ENCODE peak calls at places on chromosomes 3 and 15, in six cellular contexts. O is CD4-positive, alpha-beta memory T cell; B is Peyer's patch; T is BE2C; J is GM23248; F is CD8-positive, alpha-beta T cell. N is an unnamed sample.

GRCh38 chr15:29853211-29853987 is 31.1 kb upstream of the TJP1 start:
- DNase-seq in T (no peak), B (no peak), O (no peak), F (no peak), J (no peak), N (no peak)

GRCh38 chr3:40779039-40779438 is 254.3 kb downstream of the ZNF621 start:
- DNase-seq in J (no peak), F (no peak), T (no peak), B (no peak), O (no peak), N (no peak)

GRCh38 chr15:42154576-42155355 is 1.7 kb downstream of the PLA2G4F start:
- DNase-seq in J (no peak), F (no peak), B (no peak), T (no peak), O (no peak), N (no peak)

GRCh38 chr3:188266581-188267274 is 112.8 kb downstream of the LPP start:
- DNase-seq in O (no peak), F (no peak), T (no peak), J (peak; percentile 86), B (no peak), N (no peak)

GRCh38 chr15:88574062-88574461 is 27.6 kb upstream of the DET1 start:
- DNase-seq in J (no peak), F (no peak), B (no peak), O (no peak), T (no peak), N (no peak)

GRCh38 chr15:70503798-70504304 is 259.5 kb downstream of the UACA start:
- DNase-seq in F (no peak), J (no peak), O (no peak), B (no peak), T (no peak), N (no peak)

GRCh38 chr15:86526938-86527735 is 447.5 kb downstream of the AGBL1 start:
- DNase-seq in O (no peak), J (no peak), B (no peak), F (no peak), T (no peak), N (no peak)

GRCh38 chr3:194136519-194137313 is 768 bp downstream of the HES1 start:
- DNase-seq in B (peak; percentile 31), J (peak; percentile 89), O (peak; percentile 33), T (peak; percentile 61), F (peak; percentile 42), N (no peak)

GRCh38 chr3:15273214-15273613 is 59.2 kb downstream of the SH3BP5 start:
- DNase-seq in O (no peak), T (no peak), F (no peak), J (no peak), B (peak; percentile 16), N (no peak)

GRCh38 chr15:90059208-90059985 is 42.9 kb downstream of the IDH2 start:
- DNase-seq in B (peak; percentile 91), F (peak; percentile 60), J (no peak), O (peak; percentile 75), T (no peak), N (no peak)

GRCh38 chr3:185322111-185322510 is 40.8 kb upstream of the MAP3K13 start:
- DNase-seq in O (no peak), T (no peak), J (no peak), B (no peak), F (no peak), N (no peak)

GRCh38 chr3:94106268-94106667 is 43.4 kb downstream of the NSUN3 start:
- DNase-seq in T (no peak), O (no peak), F (no peak), J (no peak), B (no peak), N (no peak)

GRCh38 chr3:95705786-95706418 is 1108.5 kb upstream of the EPHA6 start:
- DNase-seq in F (no peak), B (no peak), O (peak; percentile 28), J (no peak), T (no peak), N (no peak)

GRCh38 chr3:55434789-55435188 is 52.3 kb downstream of the WNT5A start:
- DNase-seq in O (no peak), J (peak; percentile 36), F (no peak), T (no peak), B (no peak), N (peak; percentile 13)

GRCh38 chr3:4750306-4751056 is 228.8 kb upstream of the BHLHE40 start:
- DNase-seq in O (peak; percentile 77), J (peak; percentile 62), T (no peak), F (peak; percentile 34), B (no peak), N (no peak)

GRCh38 chr15:70892002-70892911 is at the start of the genes LRRC49 and THAP10:
- DNase-seq in J (peak; percentile 96), F (no peak), O (peak; percentile 42), B (peak; percentile 53), T (peak; percentile 91), N (peak; percentile 85)

DNA sequence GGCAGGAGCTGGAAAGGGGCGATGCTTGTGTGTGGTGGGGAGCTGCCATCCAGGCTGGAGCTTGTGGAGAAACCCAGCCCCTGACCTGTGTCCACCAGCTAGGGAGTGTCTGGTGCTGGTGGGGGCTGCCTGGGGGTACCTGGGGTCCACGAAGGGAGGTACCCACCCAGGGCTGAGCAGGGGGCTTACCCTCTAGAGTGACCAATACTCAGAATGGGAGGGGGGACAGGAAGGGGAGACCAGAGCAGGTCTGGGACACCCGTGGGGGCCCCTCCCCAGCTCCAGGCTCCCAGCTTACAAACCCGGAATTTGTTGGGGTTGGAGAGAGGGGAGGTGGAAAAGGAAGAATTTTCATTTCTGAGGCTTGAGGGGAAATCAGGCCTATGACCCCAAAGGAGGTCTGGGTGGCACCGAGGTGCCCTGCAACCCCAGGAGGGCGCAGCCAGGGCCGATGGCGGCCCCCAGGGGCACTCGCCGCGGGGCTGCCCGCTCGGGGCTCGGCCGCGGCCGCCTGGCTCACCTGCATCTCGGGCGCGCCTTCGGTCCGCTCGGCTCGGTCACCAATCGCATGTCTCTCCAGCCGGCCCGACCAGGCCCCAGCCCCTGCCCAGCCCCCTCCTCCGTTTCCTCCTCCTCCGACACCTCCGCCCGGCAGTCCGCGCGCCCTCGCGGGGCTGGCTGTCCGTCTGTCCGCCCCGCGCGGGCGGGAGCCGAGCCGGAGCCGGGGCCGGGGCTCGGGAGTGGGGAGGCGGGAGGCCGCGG is 741 bp downstream of the LINGO1 start:
- DNase-seq in O (no peak), F (no peak), T (peak; percentile 41), J (no peak), B (no peak), N (no peak)
- H3K27me3 ChIP-seq in O (peaks cover 13% of the 10 kb centered on the region), F (peaks cover 17% of the 10 kb centered on the region), T (peaks cover 21% of the 10 kb centered on the region), J (peaks cover 45% of the 10 kb centered on the region), B (peaks cover 18% of the 10 kb centered on the region), N (no peaks in the 10 kb centered on the region)

GRCh38 chr15:20341901-20342605 is 199.5 kb downstream of the GOLGA6L6 start:
- DNase-seq in J (no peak), T (peak; percentile 47), F (peak; percentile 35), B (peak; percentile 79), O (peak; percentile 51), N (no peak)

GRCh38 chr15:20348291-20348899 is 193.2 kb downstream of the GOLGA6L6 start:
- DNase-seq in T (no peak), F (no peak), J (no peak), O (no peak), B (no peak), N (no peak)

GRCh38 chr15:20346082-20346805 is 195.4 kb downstream of the GOLGA6L6 start:
- DNase-seq in B (peak; percentile 15), T (no peak), J (no peak), F (no peak), O (no peak), N (no peak)

GRCh38 chr15:20345401-20345958 is 196.1 kb downstream of the GOLGA6L6 start:
- DNase-seq in F (no peak), B (peak; percentile 15), O (no peak), J (no peak), T (no peak), N (no peak)

DNA sequence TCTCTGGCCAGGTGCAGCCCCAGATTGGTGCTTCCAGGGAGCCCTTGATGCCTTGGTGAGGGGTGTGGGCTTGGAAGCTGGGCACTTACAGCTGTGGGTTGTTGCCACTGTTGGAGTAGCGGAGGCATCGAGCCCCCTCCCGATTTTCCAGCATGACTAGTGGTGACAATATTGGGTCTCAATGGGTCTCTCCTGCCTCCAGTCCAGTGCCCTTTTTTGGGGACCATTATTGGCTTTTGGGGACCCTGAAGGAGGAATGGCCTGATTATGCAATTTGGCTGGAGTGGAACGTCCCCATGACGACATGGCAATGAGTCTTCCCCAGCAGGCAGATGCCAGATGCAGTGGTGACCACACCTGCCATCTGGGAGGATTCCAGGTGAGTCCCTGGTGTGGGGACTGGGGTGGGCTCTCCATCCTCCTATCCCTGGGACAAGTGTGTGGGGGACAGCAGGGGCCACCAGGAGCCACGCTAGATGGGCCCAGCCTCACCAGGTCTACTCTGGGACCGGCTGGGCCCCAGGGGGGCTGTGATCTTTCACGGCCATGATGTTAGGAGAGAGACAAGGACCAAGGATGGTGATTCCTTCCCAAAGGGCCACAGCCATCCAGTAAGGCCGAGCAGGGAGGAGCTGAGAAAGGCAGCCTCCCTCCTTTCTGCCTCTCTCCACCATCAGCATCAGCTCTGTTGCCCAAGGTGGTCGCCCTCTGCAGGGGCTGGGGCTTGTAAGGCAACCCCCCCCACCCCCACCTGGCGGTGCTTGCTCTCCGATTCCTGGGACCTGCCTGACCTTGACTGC is 196.8 kb downstream of the GOLGA6L6 start:
- DNase-seq in J (no peak), O (no peak), F (no peak), B (no peak), T (no peak), N (no peak)
- H3K9me3 ChIP-seq in J (no peaks in the 10 kb centered on the region), O (no peaks in the 10 kb centered on the region), F (no peaks in the 10 kb centered on the region), B (peaks cover 4% of the 10 kb centered on the region), T (peaks cover 8% of the 10 kb centered on the region), N (peaks cover 48% of the 10 kb centered on the region)

DNA sequence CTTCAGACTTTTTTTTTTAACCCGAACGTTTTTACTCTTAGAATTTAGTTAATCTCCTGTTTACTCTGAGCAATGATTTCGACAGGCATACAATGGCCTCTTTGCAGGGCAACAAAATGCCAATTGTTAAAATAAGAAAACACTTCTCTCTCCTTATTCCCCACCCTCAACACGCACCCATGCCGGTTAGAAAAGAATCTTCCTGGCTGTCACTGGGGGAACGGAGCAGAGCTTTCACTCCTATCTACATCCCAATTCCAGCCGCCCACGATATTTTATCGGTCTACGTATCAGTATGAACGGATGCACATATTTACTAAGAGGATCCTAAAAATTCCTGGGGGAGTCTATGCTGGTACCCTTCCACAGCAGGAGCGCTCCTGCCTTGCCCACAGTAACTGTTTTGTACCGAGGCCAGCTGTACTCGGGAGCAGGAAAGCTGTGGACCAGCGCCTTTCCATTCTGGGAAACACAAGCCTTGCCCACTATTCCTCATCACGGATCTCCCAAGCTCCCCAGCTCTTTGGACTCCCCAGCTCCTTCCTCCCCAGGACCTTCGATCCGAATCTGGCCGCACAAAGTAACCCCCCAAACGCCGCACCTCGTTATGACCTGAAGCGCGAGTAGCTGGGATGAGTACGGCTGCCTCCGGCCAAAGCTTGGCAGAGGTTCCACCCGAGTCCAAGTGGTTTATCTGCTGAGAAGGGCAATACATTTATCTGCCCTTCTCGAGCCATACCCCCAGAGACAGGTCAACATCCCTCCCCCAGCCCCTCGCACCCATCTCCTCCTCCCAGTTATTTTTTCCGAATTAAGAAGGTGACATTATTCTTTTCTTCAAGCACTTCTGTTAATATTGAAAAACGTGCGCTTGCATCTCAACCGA is 2.2 kb upstream of the FOXB1 start:
- DNase-seq in F (no peak), J (no peak), B (no peak), O (no peak), T (no peak), N (no peak)
- H3K27me3 ChIP-seq in F (peaks cover 86% of the 10 kb centered on the region), J (peaks cover 98% of the 10 kb centered on the region), B (peaks cover 88% of the 10 kb centered on the region), O (peaks cover 91% of the 10 kb centered on the region), T (peaks cover 98% of the 10 kb centered on the region), N (peaks cover 33% of the 10 kb centered on the region)

DNA sequence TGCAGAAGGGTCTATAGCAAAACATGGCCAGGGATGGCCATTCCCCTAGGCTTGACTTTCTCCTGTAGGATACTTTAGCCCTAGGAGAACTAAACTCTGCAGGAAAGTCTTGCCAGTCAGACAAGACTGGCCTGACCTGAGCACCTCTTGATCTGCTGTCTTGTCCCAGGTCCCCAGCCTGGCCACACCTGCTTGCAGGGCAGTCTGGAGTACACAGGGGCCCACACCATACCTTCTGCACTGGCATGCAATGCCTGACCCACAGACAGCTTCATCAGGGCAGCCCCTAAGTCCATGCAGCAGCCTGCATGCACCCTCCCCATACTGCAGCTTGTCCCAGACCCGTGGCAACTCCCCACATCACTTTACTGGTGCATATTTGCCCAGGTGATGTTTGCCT is 204.6 kb downstream of the LRRC3B start:
- DNase-seq in F (no peak), J (no peak), T (no peak), O (no peak), B (no peak), N (no peak)
- H3K9me3 ChIP-seq in F (no peaks in the 10 kb centered on the region), J (no peaks in the 10 kb centered on the region), T (no peaks in the 10 kb centered on the region), O (no peaks in the 10 kb centered on the region), B (no peaks in the 10 kb centered on the region), N (no peaks in the 10 kb centered on the region)

N was measured in iPS DF 6.9.